ENCODE peak calls at places on chromosomes 7 and 10, in nine cellular contexts. I is upper lobe of left lung; Y is AG04450; Q is fibroblast of lung; V is CD4-positive, CD25-positive, alpha-beta regulatory T cell; Z is RWPE2; A is transverse colon; B is CD8-positive, alpha-beta memory T cell; O is Panc1. P is an unnamed sample.

GRCh38 chr7:104982308-104982755 is 31.7 kb upstream of the KMT2E start:
- DNase-seq in I (no peak), Y (no peak), Q (peak; percentile 54), V (no peak), Z (no peak), A (no peak), B (no peak), O (no peak), P (no peak)

GRCh38 chr7:46927131-46927810 is 654.6 kb downstream of the TNS3 start:
- DNase-seq in I (no peak), Y (no peak), Q (no peak), V (no peak), Z (no peak), A (no peak), B (no peak), O (no peak), P (no peak)

GRCh38 chr10:84348431-84348830 is 20.0 kb downstream of the CCSER2 start:
- DNase-seq in I (no peak), Y (no peak), Q (peak; percentile 85), V (no peak), Z (no peak), A (no peak), B (no peak), O (no peak), P (no peak)

GRCh38 chr7:1919539-1920265 is 249.6 kb downstream of the ELFN1 start:
- DNase-seq in I (peak; percentile 53), Y (no peak), Q (no peak), V (no peak), Z (no peak), A (peak; percentile 33), B (peak; percentile 54), O (no peak), P (no peak)

GRCh38 chr7:39733881-39734571 is 110.7 kb downstream of the RALA start:
- DNase-seq in I (no peak), Y (peak; percentile 85), Q (peak; percentile 95), V (no peak), Z (no peak), A (no peak), B (no peak), O (no peak), P (no peak)

GRCh38 chr7:102106625-102107024 is 180.0 kb upstream of the SH2B2 start:
- DNase-seq in I (no peak), Y (no peak), Q (peak; percentile 8), V (no peak), Z (no peak), A (no peak), B (no peak), O (no peak), P (no peak)

GRCh38 chr10:49552277-49552676 is 13.4 kb upstream of the ERCC6 start:
- DNase-seq in I (no peak), Y (no peak), Q (peak; percentile 91), V (no peak), Z (peak; percentile 91), A (no peak), B (no peak), O (no peak), P (no peak)

GRCh38 chr7:134943785-134944400 is 42.4 kb upstream of the AGBL3 start:
- DNase-seq in I (no peak), Y (no peak), Q (no peak), V (no peak), Z (no peak), A (no peak), B (no peak), O (peak; percentile 52), P (no peak)

GRCh38 chr10:91574236-91574635 is 58.6 kb downstream of the PPP1R3C start:
- DNase-seq in I (no peak), Y (no peak), Q (no peak), V (no peak), Z (no peak), A (no peak), B (no peak), O (no peak), P (no peak)

GRCh38 chr7:84022686-84023308 is 171.8 kb downstream of the SEMA3A start:
- DNase-seq in I (no peak), Y (no peak), Q (peak; percentile 53), V (no peak), Z (no peak), A (peak; percentile 19), B (no peak), O (peak; percentile 77), P (no peak)

GRCh38 chr7:115478426-115478825 is 552.1 kb downstream of the TFEC start:
- DNase-seq in I (no peak), Y (no peak), Q (peak; percentile 47), V (no peak), Z (no peak), A (no peak), B (no peak), O (no peak), P (no peak)

GRCh38 chr7:39605087-39605486 is 18.3 kb upstream of the RALA start:
- DNase-seq in I (no peak), Y (no peak), Q (peak; percentile 85), V (no peak), Z (no peak), A (no peak), B (no peak), O (no peak), P (no peak)

GRCh38 chr7:44063894-44064651 is 1.3 kb downstream of the PGAM2 start:
- DNase-seq in I (no peak), Y (no peak), Q (no peak), V (no peak), Z (peak; percentile 49), A (peak; percentile 8), B (no peak), O (no peak), P (no peak)
- H3K27ac ChIP-seq in I (no peak overlapping the region), Y (no peak overlapping the region), Q (no peak overlapping the region), V (no peak overlapping the region), Z (no peak overlapping the region), A (no peak overlapping the region), B (no peak overlapping the region), O (no peak overlapping the region), P (no peak overlapping the region)

GRCh38 chr10:21292763-21293517 is 232.5 kb downstream of the SKIDA1 start:
- DNase-seq in I (no peak), Y (peak; percentile 92), Q (peak; percentile 99), V (no peak), Z (no peak), A (peak; percentile 13), B (no peak), O (no peak), P (no peak)
- H3K27ac ChIP-seq in I (no peak overlapping the region), Y (peak overlapping the region; percentile 68), Q (peak overlapping the region; percentile 82), V (no peak overlapping the region), Z (peak overlapping the region; percentile 70), A (no peak overlapping the region), B (no peak overlapping the region), O (peak overlapping the region; percentile 99), P (no peak overlapping the region)

GRCh38 chr7:82389847-82390246 is 53.7 kb downstream of the CACNA2D1 start:
- DNase-seq in I (no peak), Y (no peak), Q (no peak), V (no peak), Z (no peak), A (no peak), B (no peak), O (no peak), P (no peak)

GRCh38 chr7:82384051-82384464 is 59.5 kb downstream of the CACNA2D1 start:
- DNase-seq in I (no peak), Y (no peak), Q (no peak), V (no peak), Z (no peak), A (no peak), B (no peak), O (no peak), P (no peak)

GRCh38 chr7:82382276-82382675 is 61.3 kb downstream of the CACNA2D1 start:
- DNase-seq in I (no peak), Y (no peak), Q (peak; percentile 12), V (no peak), Z (no peak), A (no peak), B (no peak), O (no peak), P (no peak)

GRCh38 chr7:82388138-82388537 is 55.4 kb downstream of the CACNA2D1 start:
- DNase-seq in I (no peak), Y (no peak), Q (no peak), V (no peak), Z (no peak), A (no peak), B (no peak), O (no peak), P (no peak)

GRCh38 chr7:82384779-82385178 is 58.8 kb downstream of the CACNA2D1 start:
- DNase-seq in I (no peak), Y (no peak), Q (no peak), V (no peak), Z (no peak), A (no peak), B (no peak), O (no peak), P (no peak)
- H3K27ac ChIP-seq in I (no peak overlapping the region), Y (no peak overlapping the region), Q (no peak overlapping the region), V (no peak overlapping the region), Z (no peak overlapping the region), A (no peak overlapping the region), B (no peak overlapping the region), O (no peak overlapping the region), P (no peak overlapping the region)

GRCh38 chr7:30561389-30561788 is 33.3 kb upstream of the GARS1 start:
- DNase-seq in I (no peak), Y (no peak), Q (no peak), V (no peak), Z (no peak), A (no peak), B (no peak), O (no peak), P (no peak)

GRCh38 chr7:30559566-30559965 is 35.1 kb upstream of the GARS1 start:
- DNase-seq in I (no peak), Y (no peak), Q (peak; percentile 9), V (no peak), Z (no peak), A (no peak), B (no peak), O (no peak), P (no peak)

GRCh38 chr7:30553141-30553540 is 41.5 kb upstream of the GARS1 start:
- DNase-seq in I (no peak), Y (no peak), Q (no peak), V (no peak), Z (no peak), A (no peak), B (no peak), O (no peak), P (no peak)

GRCh38 chr7:30555525-30555924 is 39.2 kb upstream of the GARS1 start:
- DNase-seq in I (no peak), Y (no peak), Q (no peak), V (no peak), Z (no peak), A (no peak), B (no peak), O (no peak), P (no peak)

DNA sequence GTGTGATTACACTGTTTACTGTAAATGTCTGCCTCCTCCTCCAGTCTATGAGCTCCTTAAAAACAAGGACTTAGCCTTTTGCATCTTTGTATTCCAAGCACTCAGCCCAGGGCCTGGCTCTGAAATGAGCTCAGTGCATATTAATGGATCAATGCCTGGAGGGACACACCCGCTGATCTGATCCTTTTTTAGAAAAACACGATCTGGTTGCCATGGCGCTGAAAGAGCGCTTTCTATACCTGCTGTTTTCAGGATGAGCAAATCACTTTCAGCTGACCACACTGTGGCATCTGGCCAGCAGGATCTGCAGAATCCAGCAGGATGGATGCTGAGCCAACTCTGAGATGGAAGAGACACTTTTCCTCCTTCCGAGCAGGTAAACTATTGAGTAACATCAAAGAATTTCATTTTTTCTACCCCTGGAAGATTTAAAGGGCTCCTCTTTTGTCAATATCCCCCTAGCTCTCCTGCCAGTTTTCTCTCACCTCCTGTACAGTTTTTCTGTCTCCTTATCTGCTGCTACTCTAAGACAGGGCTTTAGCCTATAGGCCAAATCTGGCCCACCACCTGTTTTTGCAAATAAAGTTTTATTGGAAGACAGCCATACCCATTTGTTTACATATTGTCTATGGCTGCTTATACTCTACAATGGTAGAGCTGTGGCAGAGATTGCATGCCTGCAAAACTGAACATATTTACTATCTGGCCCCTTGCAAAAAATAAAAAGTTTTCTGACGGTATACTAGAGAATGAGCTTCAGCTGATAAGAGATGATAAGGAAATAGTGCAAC is 37.6 kb upstream of the GARS1 start:
- DNase-seq in I (no peak), Y (no peak), Q (peak; percentile 68), V (no peak), Z (peak; percentile 84), A (no peak), B (no peak), O (no peak), P (no peak)
- H3K27ac ChIP-seq in I (no peak overlapping the region), Y (no peak overlapping the region), Q (no peak overlapping the region), V (no peak overlapping the region), Z (peak overlapping the region; percentile 2), A (no peak overlapping the region), B (no peak overlapping the region), O (no peak overlapping the region), P (no peak overlapping the region)